ENCODE peak calls at places on chromosomes 12 and 14, in seven cellular contexts. B is IMR-90, K is thyroid gland, J is sigmoid colon, E is A549, X is HCT116, Z is lower leg skin. Q is an unnamed sample.

GRCh38 chr12:18898469-18898868 is 160.6 kb downstream of the CAPZA3 start:
- DNase-seq in Z (no peak), E (no peak), B (no peak), X (no peak), J (no peak), K (no peak), Q (no peak)

GRCh38 chr12:11820476-11820875 is 171.0 kb downstream of the ETV6 start:
- DNase-seq in B (no peak), J (no peak), K (no peak), Z (peak), E (no peak), X (no peak), Q (no peak)

GRCh38 chr14:100287202-100287997 is 18.8 kb downstream of the SLC25A29 start:
- DNase-seq in K (peak), E (no peak), J (no peak), X (no peak), B (no peak), Z (peak), Q (no peak)

GRCh38 chr12:3680919-3681594 is 71.9 kb downstream of the CRACR2A start:
- DNase-seq in E (no peak), X (no peak), Z (no peak), J (no peak), K (peak), B (no peak), Q (no peak)

GRCh38 chr14:92352158-92352985 is 29.4 kb downstream of the SLC24A4 start:
- DNase-seq in B (no peak), Z (no peak), J (no peak), K (no peak), X (peak), E (peak), Q (no peak)

GRCh38 chr14:90581745-90582144 is 184.9 kb downstream of the CALM1 start:
- DNase-seq in E (no peak), B (no peak), Z (no peak), K (no peak), J (no peak), X (no peak), Q (no peak)

GRCh38 chr14:30940886-30941285 is 66.5 kb downstream of the COCH start:
- DNase-seq in E (no peak), J (no peak), K (no peak), Z (no peak), B (no peak), X (no peak), Q (no peak)

GRCh38 chr14:99072956-99073355 is 199.0 kb downstream of the BCL11B start:
- DNase-seq in B (no peak), E (no peak), Z (peak), K (no peak), X (no peak), J (no peak), Q (no peak)

GRCh38 chr14:30580616-30581282 is 21.8 kb downstream of the G2E3 start:
- DNase-seq in Z (no peak), B (peak), K (no peak), X (no peak), E (no peak), J (no peak), Q (no peak)

GRCh38 chr14:58535084-58535483 is 102.7 kb upstream of the DACT1 start:
- DNase-seq in E (no peak), K (no peak), Z (no peak), B (peak), X (no peak), J (no peak), Q (no peak)

GRCh38 chr12:63056649-63057048 is 94.4 kb downstream of the AVPR1A start:
- DNase-seq in B (no peak), E (no peak), K (no peak), Z (no peak), X (no peak), J (no peak), Q (no peak)

GRCh38 chr14:55336691-55337090 is 65.5 kb downstream of the FBXO34 start:
- DNase-seq in X (no peak), K (no peak), E (no peak), Z (no peak), B (no peak), J (no peak), Q (no peak)

GRCh38 chr12:49432616-49433015 is 65.4 kb downstream of the SPATS2 start:
- DNase-seq in B (no peak), E (no peak), X (no peak), J (no peak), Z (no peak), K (no peak), Q (no peak)

GRCh38 chr12:49893753-49894752 is 9.6 kb downstream of the FAIM2 start:
- DNase-seq in J (peak), E (peak), B (peak), X (peak), K (peak), Z (no peak), Q (no peak)

GRCh38 chr12:42855362-42855950 is 265.9 kb upstream of the PRICKLE1 start:
- DNase-seq in J (no peak), B (no peak), X (no peak), Z (no peak), K (no peak), E (no peak), Q (no peak)

GRCh38 chr12:57770734-57771133 is 1.2 kb downstream of the METTL1 start:
- DNase-seq in B (no peak), K (no peak), X (no peak), J (no peak), E (no peak), Z (no peak), Q (no peak)

GRCh38 chr12:94266390-94266789 is 118.0 kb downstream of the PLXNC1 start:
- DNase-seq in Z (no peak), K (no peak), J (no peak), E (no peak), B (no peak), X (no peak), Q (peak)

GRCh38 chr12:111413442-111414086 is 7.8 kb downstream of the SH2B3 start:
- DNase-seq in E (no peak), K (peak), B (peak), Z (no peak), J (no peak), X (no peak), Q (no peak)

GRCh38 chr12:99053599-99054362 is 408.7 kb downstream of the APAF1 start:
- DNase-seq in Z (no peak), J (no peak), E (no peak), X (no peak), B (no peak), K (no peak), Q (no peak)

GRCh38 chr14:58072288-58073071 is 79.5 kb downstream of the ARMH4 start:
- DNase-seq in Z (no peak), K (peak), J (no peak), X (peak), B (peak), E (peak), Q (no peak)

GRCh38 chr14:55581011-55581806 is 1.2 kb downstream of the KTN1 start:
- DNase-seq in K (peak), E (peak), J (peak), X (no peak), B (no peak), Z (no peak), Q (peak)

GRCh38 chr14:74401504-74402241 is 24.3 kb downstream of the SYNDIG1L start:
- DNase-seq in B (no peak), J (no peak), K (peak), E (no peak), X (no peak), Z (peak), Q (no peak)

GRCh38 chr14:76918751-76919421 is 92.7 kb downstream of the LRRC74A start:
- DNase-seq in J (peak), E (peak), Z (peak), B (peak), X (peak), K (peak), Q (peak)

GRCh38 chr14:74645244-74645643 is 33.2 kb upstream of the LTBP2 start:
- DNase-seq in K (no peak), X (no peak), B (no peak), J (peak), E (no peak), Z (peak), Q (no peak)

GRCh38 chr14:68598621-68599447 is 194.0 kb downstream of the ZFP36L1 start:
- DNase-seq in B (peak), Z (peak), E (peak), J (peak), X (peak), K (peak), Q (peak)

GRCh38 chr14:39426605-39427004 is 5.6 kb downstream of the FBXO33 start:
- DNase-seq in J (no peak), E (peak), B (peak), X (no peak), Z (no peak), K (no peak), Q (no peak)

GRCh38 chr12:47079365-47079893 is at the start of gene PCED1B:
- DNase-seq in B (peak), J (peak), Z (peak), K (peak), X (no peak), E (peak), Q (peak)

GRCh38 chr14:100677152-100677924 is 49.4 kb upstream of the DLK1 start:
- DNase-seq in J (peak), E (no peak), B (no peak), K (no peak), X (no peak), Z (no peak), Q (no peak)

GRCh38 chr12:95918194-95918993 is 24.0 kb downstream of the CCDC38 start:
- DNase-seq in B (peak), E (peak), K (peak), J (no peak), Z (no peak), X (peak), Q (peak)

GRCh38 chr12:34296143-34297041 is 274.1 kb downstream of the ALG10 start:
- DNase-seq in K (no peak), X (no peak), E (no peak), Z (peak), B (no peak), J (peak), Q (peak)

GRCh38 chr14:91387135-91387849 is 30.3 kb downstream of the CCDC88C start:
- DNase-seq in X (no peak), K (no peak), B (peak), Z (no peak), J (no peak), E (no peak), Q (no peak)

GRCh38 chr14:81517798-81518398 is 15.8 kb downstream of the SEL1L start:
- DNase-seq in B (peak), X (no peak), J (peak), K (no peak), Z (no peak), E (no peak), Q (no peak)

DNA sequence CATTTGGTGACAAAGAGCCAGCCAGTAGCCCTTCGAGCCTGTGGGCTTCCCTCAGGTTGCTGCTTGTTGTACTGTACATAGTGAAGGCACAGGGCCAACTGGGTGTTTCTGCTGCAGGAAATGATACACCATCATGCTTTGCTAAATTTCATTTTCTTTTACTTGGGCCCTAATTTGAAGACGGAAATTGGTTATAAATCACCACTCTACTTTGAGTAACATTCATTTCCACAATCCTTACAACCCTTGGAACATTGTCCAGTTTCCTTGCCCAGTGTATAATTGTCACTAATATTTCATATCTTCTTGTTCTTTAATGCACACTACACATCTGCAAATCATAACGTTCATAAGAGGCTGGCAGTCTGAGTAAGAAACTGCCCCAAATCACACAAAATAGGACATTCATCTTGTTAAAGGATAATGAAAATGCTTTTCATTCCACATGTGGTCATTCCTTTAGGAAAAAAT is 30.2 kb downstream of the MSRB3 start:
- DNase-seq in B (peak), K (no peak), X (no peak), J (no peak), E (no peak), Z (no peak), Q (no peak)
- TF ChIP-seq POLR2A in B (no peak), K (no peak), X (no peak), J (no peak), E (no peak), Z (no peak), Q (no peak)

GRCh38 chr14:70714055-70714550 is 72.4 kb downstream of the TTC9 start:
- DNase-seq in B (peak), K (peak), X (peak), J (no peak), Z (no peak), E (peak), Q (no peak)
- TF ChIP-seq CTCF in B (peak), K (peak), X (peak), J (peak), Z (no peak), E (peak), Q (peak)

GRCh38 chr12:89517648-89518047 is 6.9 kb downstream of the GALNT4 start:
- DNase-seq in X (no peak), B (no peak), Z (no peak), J (no peak), K (no peak), E (no peak), Q (no peak)
- TF ChIP-seq POLR2A in X (no peak), B (no peak), Z (no peak), J (no peak), K (no peak), E (no peak), Q (no peak)

GRCh38 chr12:20220339-20220738 is 148.0 kb upstream of the PDE3A start:
- DNase-seq in J (no peak), Z (no peak), E (peak), X (peak), K (no peak), B (peak), Q (no peak)
- TF ChIP-seq CTCF in J (peak), Z (no peak), E (no peak), X (peak), K (peak), B (peak), Q (no peak)

GRCh38 chr14:61388976-61389576 is 67.7 kb downstream of the PRKCH start:
- DNase-seq in B (no peak), E (peak), X (peak), Z (no peak), K (no peak), J (no peak), Q (no peak)

GRCh38 chr14:61386173-61386772 is 64.9 kb downstream of the PRKCH start:
- DNase-seq in Z (no peak), J (no peak), K (no peak), E (no peak), X (no peak), B (no peak), Q (no peak)

GRCh38 chr14:61391119-61391518 is 69.7 kb downstream of the PRKCH start:
- DNase-seq in X (no peak), J (no peak), Z (no peak), E (no peak), K (no peak), B (no peak), Q (no peak)

GRCh38 chr14:61387076-61387475 is 65.7 kb downstream of the PRKCH start:
- DNase-seq in E (no peak), Z (no peak), B (no peak), J (no peak), X (no peak), K (no peak), Q (no peak)

GRCh38 chr14:61388173-61388975 is 67.0 kb downstream of the PRKCH start:
- DNase-seq in J (no peak), X (peak), B (no peak), Z (no peak), K (no peak), E (no peak), Q (peak)
- TF ChIP-seq POLR2A in J (no peak), X (no peak), B (no peak), Z (no peak), K (no peak), E (no peak), Q (no peak)

GRCh38 chr12:10101042-10101579 is 2.3 kb upstream of the CLEC1A start:
- DNase-seq in K (peak), Z (no peak), E (no peak), J (peak), B (peak), X (no peak), Q (no peak)

GRCh38 chr12:10098762-10099161 is at the start of gene CLEC1A:
- DNase-seq in E (no peak), B (no peak), X (no peak), K (peak), Z (no peak), J (no peak), Q (peak)

GRCh38 chr12:10095971-10096370 is 2.8 kb downstream of the CLEC1A start:
- DNase-seq in K (no peak), J (no peak), Z (no peak), X (no peak), B (no peak), E (no peak), Q (no peak)

GRCh38 chr12:10094648-10095047 is 4.1 kb downstream of the CLEC1A start:
- DNase-seq in X (no peak), K (no peak), Z (no peak), J (no peak), B (no peak), E (no peak), Q (no peak)

DNA sequence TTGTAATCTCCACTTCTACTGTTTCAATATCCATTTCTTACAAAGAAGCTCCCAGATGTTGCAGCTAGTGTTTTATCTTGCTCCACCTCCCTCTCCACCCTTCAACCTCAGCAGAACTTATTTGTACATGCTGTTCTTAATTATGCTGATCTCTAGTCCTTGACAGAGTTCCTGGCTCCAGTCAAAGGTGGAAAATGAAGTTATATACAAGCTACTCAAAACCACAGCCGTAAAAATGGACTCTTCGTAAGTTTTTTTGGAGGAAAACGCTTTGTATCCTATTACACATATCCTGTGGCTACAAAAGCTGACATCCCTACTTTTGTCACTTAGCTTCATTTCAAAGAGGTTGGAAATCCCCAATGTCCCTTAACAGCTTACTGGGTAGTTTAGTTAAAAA is 1.3 kb downstream of the CLEC1A start:
- DNase-seq in X (no peak), E (no peak), J (no peak), Z (no peak), B (no peak), K (no peak), Q (no peak)
- TF ChIP-seq CTCF in X (no peak), E (no peak), J (no peak), Z (no peak), B (no peak), K (no peak), Q (no peak)

GRCh38 chr12:202081-202731 is 11.8 kb downstream of the SLC6A12 start:
- DNase-seq in K (peak), X (no peak), J (no peak), B (no peak), Z (no peak), E (no peak), Q (peak)
- TF ChIP-seq POLR2A in K (peak), X (no peak), J (no peak), B (no peak), Z (no peak), E (no peak), Q (no peak)

DNA sequence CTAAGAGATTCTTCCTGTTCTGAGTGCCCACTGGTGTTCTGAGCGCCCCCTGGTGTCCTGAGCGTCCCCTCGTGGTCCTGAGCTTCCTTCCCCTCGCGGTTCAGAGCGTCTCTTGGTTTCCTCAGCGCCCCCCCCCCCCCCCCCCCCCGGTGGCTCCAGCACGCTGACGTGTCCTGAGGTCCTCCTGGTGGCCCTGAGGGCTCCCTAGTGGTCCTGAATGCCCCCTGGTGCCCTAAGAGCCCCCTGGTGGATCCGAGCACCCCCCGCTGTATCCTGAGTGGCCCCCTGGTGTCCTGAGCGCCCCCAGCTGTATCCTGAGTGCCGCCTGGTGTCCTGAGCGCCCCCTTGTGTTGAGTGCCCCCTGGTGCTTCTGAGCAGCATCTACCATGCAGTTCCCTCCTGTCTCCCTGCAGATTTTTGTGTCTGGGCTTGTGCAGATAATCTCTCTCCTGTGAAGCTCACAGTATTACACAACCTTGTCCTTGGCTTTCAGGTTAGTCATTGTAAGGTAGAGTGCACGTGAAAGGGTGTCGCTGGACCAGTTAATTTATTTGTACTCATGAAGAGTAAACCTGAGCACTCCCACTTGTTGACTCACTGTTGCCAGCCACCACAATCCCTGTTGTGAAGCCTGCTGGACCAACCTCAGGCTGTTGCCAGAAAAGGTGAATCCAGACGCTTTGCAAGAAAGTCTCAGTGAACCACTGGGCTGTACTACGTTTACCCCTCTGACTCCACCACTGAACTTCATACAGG is 1168.4 kb downstream of the TMEM121 start:
- DNase-seq in B (no peak), E (peak), K (no peak), X (no peak), J (no peak), Z (no peak), Q (peak)
- TF ChIP-seq CTCF in B (no peak), E (no peak), K (no peak), X (no peak), J (no peak), Z (no peak), Q (peak)

DNA sequence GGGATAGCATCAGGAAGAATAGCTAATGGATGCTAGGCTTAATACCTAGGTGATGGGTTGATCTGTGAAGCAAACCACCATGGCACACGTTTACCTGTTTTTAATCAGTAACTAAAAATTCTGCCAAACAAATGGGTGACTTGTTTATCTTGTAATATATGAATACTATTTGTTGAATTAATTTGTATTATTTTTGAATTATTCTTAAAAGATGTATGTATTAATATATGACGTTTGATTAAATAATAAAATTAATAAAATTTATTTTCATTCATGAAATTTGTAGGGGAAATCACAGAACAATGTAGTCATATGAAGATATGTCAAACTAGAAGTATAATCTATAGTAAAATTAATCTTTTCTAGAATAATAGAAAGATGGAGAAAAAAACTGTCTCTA is 32.3 kb upstream of the OR10A7 start:
- DNase-seq in X (no peak), K (no peak), B (no peak), E (no peak), Z (no peak), J (no peak), Q (no peak)
- TF ChIP-seq POLR2A in X (no peak), K (no peak), B (no peak), E (no peak), Z (no peak), J (no peak), Q (no peak)

GRCh38 chr14:67372833-67373232 is 12.7 kb downstream of the EIF2S1 start:
- DNase-seq in K (no peak), X (no peak), B (no peak), Z (no peak), J (no peak), E (no peak), Q (no peak)

GRCh38 chr14:67370830-67371229 is 10.7 kb downstream of the EIF2S1 start:
- DNase-seq in J (no peak), B (peak), Z (no peak), X (no peak), E (no peak), K (no peak), Q (no peak)

GRCh38 chr14:67371247-67372148 is 11.4 kb downstream of the EIF2S1 start:
- DNase-seq in E (no peak), Z (no peak), X (no peak), B (no peak), J (no peak), K (no peak), Q (no peak)

GRCh38 chr14:67377916-67378315 is 17.8 kb downstream of the EIF2S1 start:
- DNase-seq in E (no peak), Z (no peak), B (no peak), X (no peak), J (no peak), K (no peak), Q (no peak)

GRCh38 chr14:67373347-67373746 is 13.2 kb downstream of the EIF2S1 start:
- DNase-seq in J (no peak), X (no peak), Z (no peak), K (no peak), B (no peak), E (no peak), Q (no peak)
- TF ChIP-seq CTCF in J (no peak), X (no peak), Z (no peak), K (no peak), B (no peak), E (no peak), Q (no peak)